ENCODE peak calls at places on chromosomes 11 and 22, in seven cellular contexts. E is GM13976, Q is brain microvascular endothelial cell, C is ovary, F is AG04450, V is colonic mucosa, S is glutamatergic neuron. I is an unnamed sample.

GRCh38 chr11:36376315-36376887 is 80.3 kb downstream of the PRR5L start:
- DNase-seq in E (peak), Q (no peak), C (peak), F (no peak), V (peak), S (peak), I (no peak)

GRCh38 chr11:41256060-41256459 is 203.4 kb downstream of the LRRC4C start:
- DNase-seq in E (no peak), Q (no peak), C (no peak), F (no peak), V (no peak), S (no peak), I (no peak)

GRCh38 chr11:109426442-109426841 is 4.5 kb downstream of the C11orf87 start:
- DNase-seq in E (no peak), Q (no peak), C (no peak), F (no peak), V (no peak), S (no peak), I (no peak)

GRCh38 chr11:74770456-74770855 is 21.8 kb downstream of the RNF169 start:
- DNase-seq in E (no peak), Q (no peak), C (no peak), F (no peak), V (no peak), S (no peak), I (no peak)

GRCh38 chr22:45212992-45213751 is 27.5 kb downstream of the KIAA0930 start:
- DNase-seq in E (no peak), Q (peak), C (no peak), F (no peak), V (no peak), S (no peak), I (no peak)

GRCh38 chr11:78922886-78923625 is 348.4 kb upstream of the NARS2 start:
- DNase-seq in E (no peak), Q (no peak), C (no peak), F (no peak), V (no peak), S (no peak), I (no peak)

GRCh38 chr11:36945384-36945783 is 347.3 kb upstream of the RAG2 start:
- DNase-seq in E (no peak), Q (no peak), C (no peak), F (no peak), V (no peak), S (no peak), I (no peak)

GRCh38 chr11:74726547-74727182 is 4.6 kb downstream of the CHRDL2 start:
- DNase-seq in E (peak), Q (peak), C (peak), F (peak), V (peak), S (peak), I (no peak)

GRCh38 chr11:100624346-100624745 is 62.7 kb upstream of the ARHGAP42 start:
- DNase-seq in E (no peak), Q (no peak), C (no peak), F (no peak), V (no peak), S (no peak), I (no peak)

GRCh38 chr11:4484310-4484709 is 1.9 kb downstream of the OR52K1 start:
- DNase-seq in E (no peak), Q (no peak), C (no peak), F (no peak), V (no peak), S (no peak), I (no peak)

GRCh38 chr11:14645247-14645912 is 1.8 kb downstream of the PDE3B start:
- DNase-seq in E (peak), Q (peak), C (no peak), F (no peak), V (no peak), S (no peak), I (no peak)

GRCh38 chr11:70027451-70027850 is 50.7 kb upstream of the ANO1 start:
- DNase-seq in E (no peak), Q (no peak), C (no peak), F (no peak), V (no peak), S (no peak), I (no peak)

GRCh38 chr11:73998846-73999575 is 9.9 kb downstream of the UCP3 start:
- DNase-seq in E (no peak), Q (no peak), C (no peak), F (no peak), V (no peak), S (no peak), I (no peak)

GRCh38 chr11:109508943-109509342 is 87.0 kb downstream of the C11orf87 start:
- DNase-seq in E (no peak), Q (no peak), C (no peak), F (no peak), V (no peak), S (no peak), I (no peak)

GRCh38 chr11:15903246-15903645 is 453.1 kb downstream of the SOX6 start:
- DNase-seq in E (no peak), Q (no peak), C (no peak), F (no peak), V (no peak), S (no peak), I (no peak)

GRCh38 chr22:46923394-46923793 is 160.9 kb downstream of the TBC1D22A start:
- DNase-seq in E (no peak), Q (no peak), C (no peak), F (no peak), V (peak), S (no peak), I (no peak)

GRCh38 chr11:129846508-129847335 is 31.1 kb downstream of the TMEM45B start:
- DNase-seq in E (no peak), Q (peak), C (no peak), F (peak), V (no peak), S (no peak), I (no peak)

GRCh38 chr11:100780470-100780869 is 93.4 kb downstream of the ARHGAP42 start:
- DNase-seq in E (no peak), Q (no peak), C (no peak), F (no peak), V (no peak), S (no peak), I (no peak)

GRCh38 chr22:40247976-40248375 is 70.3 kb downstream of the TNRC6B start:
- DNase-seq in E (no peak), Q (no peak), C (no peak), F (no peak), V (no peak), S (no peak), I (no peak)

GRCh38 chr11:29336727-29337212 is 680.1 kb downstream of the KCNA4 start:
- DNase-seq in E (no peak), Q (no peak), C (no peak), F (no peak), V (no peak), S (no peak), I (no peak)

GRCh38 chr11:123434262-123434661 is 4.2 kb downstream of the GRAMD1B start:
- DNase-seq in E (no peak), Q (no peak), C (no peak), F (no peak), V (no peak), S (peak), I (no peak)

GRCh38 chr11:73140213-73141030 is 1.7 kb downstream of the FCHSD2 start:
- DNase-seq in E (peak), Q (peak), C (peak), F (no peak), V (peak), S (peak), I (no peak)

GRCh38 chr11:75589933-75590332 is 27.9 kb downstream of the SERPINH1 start:
- DNase-seq in E (no peak), Q (no peak), C (no peak), F (no peak), V (no peak), S (no peak), I (no peak)

GRCh38 chr22:23781533-23781932 is 5.2 kb upstream of the SMARCB1 start:
- DNase-seq in E (no peak), Q (peak), C (no peak), F (no peak), V (no peak), S (no peak), I (no peak)

GRCh38 chr22:25111579-25112517 is 87.8 kb upstream of the CRYBB3 start:
- DNase-seq in E (peak), Q (no peak), C (no peak), F (no peak), V (peak), S (no peak), I (peak)

GRCh38 chr11:45017329-45017728 is 66.6 kb upstream of the TP53I11 start:
- DNase-seq in E (no peak), Q (no peak), C (no peak), F (no peak), V (no peak), S (no peak), I (no peak)

GRCh38 chr11:112637046-112637445 is 324.2 kb upstream of the NCAM1 start:
- DNase-seq in E (no peak), Q (no peak), C (no peak), F (no peak), V (no peak), S (no peak), I (no peak)

GRCh38 chr22:40210814-40211213 is 33.1 kb downstream of the TNRC6B start:
- DNase-seq in E (peak), Q (no peak), C (no peak), F (no peak), V (no peak), S (no peak), I (no peak)

GRCh38 chr11:12724301-12725046 is 50.3 kb downstream of the TEAD1 start:
- DNase-seq in E (no peak), Q (peak), C (peak), F (peak), V (peak), S (no peak), I (peak)

GRCh38 chr11:26028294-26028954 is 303.5 kb upstream of the ANO3 start:
- DNase-seq in E (no peak), Q (peak), C (no peak), F (peak), V (no peak), S (no peak), I (no peak)

GRCh38 chr11:119196833-119197483 is 9.2 kb upstream of the CBL start:
- DNase-seq in E (peak), Q (peak), C (no peak), F (peak), V (peak), S (no peak), I (peak)

GRCh38 chr11:112795896-112796686 is 165.1 kb upstream of the NCAM1 start:
- DNase-seq in E (no peak), Q (no peak), C (no peak), F (no peak), V (no peak), S (no peak), I (no peak)

DNA sequence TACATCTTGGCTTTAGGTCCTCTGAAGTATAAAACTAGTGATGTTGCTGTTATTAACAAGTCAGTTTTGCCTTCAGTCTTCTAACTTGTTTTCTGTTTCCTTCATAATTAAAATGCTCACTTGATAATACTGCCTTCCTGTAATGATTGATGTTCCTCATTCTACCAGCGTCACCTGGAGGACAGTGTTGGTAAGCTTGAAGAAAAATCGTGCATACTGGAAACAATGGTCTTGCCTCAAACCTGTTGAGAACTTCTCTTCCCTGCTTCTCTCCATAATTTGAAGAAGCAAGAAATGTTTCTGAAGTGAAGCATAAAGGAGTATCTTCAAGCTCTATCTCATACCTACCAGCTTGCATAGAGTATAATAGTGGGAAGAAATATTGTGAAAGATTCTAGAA is 3.0 kb downstream of the YWHAH start:
- DNase-seq in E (peak), Q (no peak), C (no peak), F (no peak), V (peak), S (no peak), I (no peak)
- TF ChIP-seq CTCF in E (peak), Q (peak), C (no peak), F (peak), V (peak), S (peak), I (no peak)

GRCh38 chr11:71454470-71455113 is 1.6 kb downstream of the NADSYN1 start:
- DNase-seq in E (no peak), Q (no peak), C (no peak), F (no peak), V (peak), S (no peak), I (no peak)
- TF ChIP-seq CTCF in E (no peak), Q (no peak), C (no peak), F (no peak), V (no peak), S (no peak), I (no peak)

DNA sequence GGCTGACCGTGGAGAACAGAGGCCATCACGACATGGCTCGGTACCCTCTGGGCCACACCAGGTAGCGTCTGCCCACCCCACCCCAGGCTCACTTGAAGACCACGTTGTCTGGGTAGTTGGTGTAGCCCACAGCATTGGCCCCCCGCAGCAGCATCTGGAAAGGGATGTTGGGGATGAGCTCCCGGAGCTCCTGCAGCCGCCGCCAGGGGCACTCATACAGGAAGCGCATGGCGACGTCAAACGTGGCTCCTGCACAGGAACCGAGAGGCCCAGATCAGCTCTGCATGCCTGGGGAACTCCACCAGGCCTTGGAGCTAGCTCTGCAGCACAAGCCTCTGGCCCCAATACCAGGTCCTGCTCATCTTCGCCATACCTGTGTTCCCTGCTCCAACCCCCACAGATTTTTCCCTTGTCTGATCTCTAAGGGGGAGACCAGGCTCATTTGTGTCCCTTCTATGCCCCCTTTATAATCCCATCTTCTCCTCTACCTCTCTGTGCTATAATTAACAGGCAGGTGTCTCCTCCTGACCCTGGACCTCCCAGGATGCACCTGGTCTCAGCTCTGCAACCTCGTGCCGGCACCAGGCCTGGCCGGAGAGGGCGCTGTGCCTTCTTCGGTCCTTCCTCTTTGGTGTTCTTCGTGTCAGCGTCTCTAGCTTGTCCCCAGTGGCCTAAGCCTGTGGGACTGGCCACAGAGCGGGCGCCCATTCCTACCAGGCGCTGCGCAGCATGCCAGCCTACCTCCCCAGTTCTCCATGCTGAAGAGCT is 5.0 kb upstream of the LRFN4 start:
- DNase-seq in E (peak), Q (no peak), C (no peak), F (no peak), V (no peak), S (no peak), I (no peak)
- TF ChIP-seq CTCF in E (no peak), Q (peak), C (no peak), F (no peak), V (no peak), S (no peak), I (no peak)

DNA sequence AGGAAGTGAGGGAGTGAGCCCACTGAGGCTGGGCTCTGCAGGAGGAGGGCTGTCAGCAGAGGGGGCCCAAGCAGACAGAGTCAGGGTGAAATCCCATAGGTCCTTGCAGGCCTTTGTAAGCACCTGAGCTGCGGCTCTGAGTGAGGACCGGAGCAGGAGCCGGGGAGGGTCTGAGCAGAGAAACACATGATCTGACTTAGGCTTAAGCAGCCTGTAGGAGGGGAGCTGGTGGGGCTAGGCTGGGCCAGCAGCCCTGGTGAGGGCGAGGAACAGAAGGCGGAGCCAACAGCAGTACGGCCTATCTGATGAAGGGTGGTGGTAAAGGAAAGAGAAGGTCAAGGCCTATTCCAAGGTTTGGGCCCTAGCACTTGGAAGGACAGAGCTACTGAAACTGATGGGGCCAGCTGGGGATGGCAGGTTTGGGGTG is 26.9 kb upstream of the CBX7 start:
- DNase-seq in E (no peak), Q (no peak), C (peak), F (no peak), V (no peak), S (peak), I (no peak)
- TF ChIP-seq CTCF in E (no peak), Q (no peak), C (no peak), F (no peak), V (no peak), S (no peak), I (no peak)

GRCh38 chr22:49979587-49980264 is 19.2 kb downstream of the PIM3 start:
- DNase-seq in E (no peak), Q (peak), C (no peak), F (no peak), V (peak), S (peak), I (no peak)

GRCh38 chr22:49977578-49977977 is 17.0 kb downstream of the PIM3 start:
- DNase-seq in E (no peak), Q (no peak), C (no peak), F (no peak), V (no peak), S (peak), I (no peak)

GRCh38 chr22:49986325-49986724 is 25.8 kb downstream of the PIM3 start:
- DNase-seq in E (no peak), Q (no peak), C (no peak), F (no peak), V (no peak), S (no peak), I (no peak)

GRCh38 chr22:49983148-49984042 is 22.8 kb downstream of the PIM3 start:
- DNase-seq in E (peak), Q (no peak), C (peak), F (no peak), V (no peak), S (no peak), I (no peak)
- TF ChIP-seq CTCF in E (no peak), Q (peak), C (peak), F (peak), V (peak), S (peak), I (peak)

GRCh38 chr11:83689062-83689461 is 402.9 kb upstream of the CCDC90B start:
- DNase-seq in E (no peak), Q (no peak), C (no peak), F (no peak), V (no peak), S (no peak), I (no peak)
- TF ChIP-seq CTCF in E (no peak), Q (no peak), C (no peak), F (no peak), V (no peak), S (no peak), I (no peak)

DNA sequence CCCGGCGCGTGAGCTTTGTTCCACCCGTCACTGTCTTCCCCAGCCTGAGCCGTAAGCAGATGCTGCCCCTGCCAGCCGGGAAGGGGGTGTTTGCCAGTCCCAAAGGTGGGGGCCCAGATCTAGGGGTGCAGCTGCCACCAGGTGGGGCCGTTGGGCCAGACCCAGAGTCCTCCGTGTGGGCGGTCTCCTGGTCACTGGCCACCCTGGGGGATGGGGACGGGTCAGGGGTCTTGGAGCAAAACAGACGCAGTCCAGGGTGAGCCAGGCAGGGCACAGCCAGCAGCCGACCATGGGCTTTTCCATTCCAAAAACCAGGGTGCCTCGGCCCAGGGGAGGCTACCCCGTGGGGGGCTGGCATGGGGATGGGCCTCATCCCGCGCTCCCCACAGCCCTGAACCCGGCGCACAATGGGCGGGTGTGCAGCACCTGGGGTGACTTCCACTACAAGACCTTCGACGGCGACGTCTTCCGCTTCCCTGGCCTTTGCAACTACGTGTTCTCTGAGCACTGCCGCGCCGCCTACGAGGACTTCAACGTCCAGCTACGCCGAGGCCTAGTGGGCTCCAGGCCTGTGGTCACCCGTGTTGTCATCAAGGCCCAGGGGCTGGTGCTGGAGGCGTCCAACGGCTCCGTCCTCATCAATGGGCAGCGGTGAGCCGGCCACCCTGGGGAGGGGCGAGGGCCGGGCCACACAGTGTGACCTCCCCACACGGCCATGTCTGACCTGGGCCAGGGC is 3.5 kb downstream of the MUC5B start:
- DNase-seq in E (no peak), Q (no peak), C (no peak), F (no peak), V (peak), S (peak), I (peak)
- TF ChIP-seq CTCF in E (no peak), Q (no peak), C (no peak), F (no peak), V (no peak), S (no peak), I (no peak)

GRCh38 chr11:35255514-35255913 is 116.5 kb downstream of the CD44 start:
- DNase-seq in E (no peak), Q (no peak), C (no peak), F (no peak), V (no peak), S (no peak), I (no peak)
- TF ChIP-seq CTCF in E (no peak), Q (no peak), C (no peak), F (no peak), V (no peak), S (no peak), I (no peak)

DNA sequence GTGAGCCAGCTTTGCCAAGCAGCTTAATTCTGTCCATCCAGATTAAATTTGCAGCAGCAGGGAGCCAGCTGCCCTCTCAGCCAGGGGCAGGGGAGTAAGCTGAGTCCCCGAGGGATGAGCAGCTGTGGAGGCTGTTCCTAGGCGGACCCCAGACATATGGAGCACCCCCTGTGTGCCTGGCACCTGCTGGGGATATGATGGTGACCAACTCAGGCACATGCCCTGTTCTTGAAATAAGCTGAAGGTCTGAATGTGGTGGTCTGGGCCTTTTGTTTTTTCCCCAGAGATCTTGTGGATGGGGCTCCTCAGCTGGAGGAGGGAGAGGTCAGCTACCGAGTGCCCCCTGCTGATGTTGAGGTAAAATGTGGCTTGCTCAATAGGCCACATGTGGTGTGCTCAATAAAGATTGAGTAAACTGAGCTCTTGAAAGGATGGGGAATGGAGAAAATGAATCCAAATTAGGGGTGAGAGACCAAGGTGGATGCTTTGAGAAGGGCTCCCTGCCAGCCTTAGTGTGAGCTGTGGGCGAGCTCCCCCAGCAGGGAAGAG is 103.3 kb upstream of the NNMT start:
- DNase-seq in E (no peak), Q (no peak), C (no peak), F (no peak), V (no peak), S (no peak), I (no peak)
- TF ChIP-seq CTCF in E (no peak), Q (peak), C (no peak), F (no peak), V (no peak), S (no peak), I (no peak)